ENCODE peak calls at places on chromosomes 7 and 10, in four cellular contexts. K is NCI-H748 treated with DMSO at 0.1 percent for 48 hours; Q is stimulated activated CD4-positive, alpha-beta T cell treated with anti-CD3 and anti-CD28 coated beads, Interleukin-1b, Interleukin-23, amount 100 ng/mL, for 48 hours; A is fibroblast of lung. R is an unnamed sample.

GRCh38 chr10:60958892-60959601 is 15.1 kb upstream of the RHOBTB1 start:
- DNase-seq in K (no peak), Q (no peak), A (peak), R (no peak)

GRCh38 chr7:78333530-78333929 is 535.0 kb downstream of the PHTF2 start:
- DNase-seq in K (no peak), Q (no peak), A (no peak), R (no peak)

GRCh38 chr10:68230268-68230667 is 1.6 kb downstream of the ATOH7 start:
- DNase-seq in K (no peak), Q (no peak), A (no peak), R (no peak)

GRCh38 chr10:68155615-68156205 is 46.4 kb downstream of the MYPN start:
- DNase-seq in K (no peak), Q (no peak), A (peak), R (no peak)

GRCh38 chr10:31884386-31884785 is 44.2 kb downstream of the ARHGAP12 start:
- DNase-seq in K (no peak), Q (no peak), A (no peak), R (no peak)

GRCh38 chr10:97915761-97916160 is 66.1 kb downstream of the GOLGA7B start:
- DNase-seq in K (no peak), Q (no peak), A (no peak), R (no peak)

GRCh38 chr10:9745158-9745557 is 1272.5 kb upstream of the CELF2 start:
- DNase-seq in K (no peak), Q (no peak), A (no peak), R (no peak)

GRCh38 chr7:95059842-95060313 is 152.5 kb downstream of the PPP1R9A start:
- DNase-seq in K (no peak), Q (no peak), A (peak), R (no peak)

GRCh38 chr10:113381906-113382562 is 170.8 kb upstream of the HABP2 start:
- DNase-seq in K (no peak), Q (no peak), A (peak), R (no peak)

GRCh38 chr10:34664706-34665105 is 150.4 kb downstream of the PARD3 start:
- DNase-seq in K (no peak), Q (no peak), A (no peak), R (no peak)

GRCh38 chr10:93165367-93165766 is 91.7 kb downstream of the CYP26A1 start:
- DNase-seq in K (no peak), Q (no peak), A (peak), R (no peak)

GRCh38 chr7:84176716-84177115 is 17.9 kb downstream of the SEMA3A start:
- DNase-seq in K (no peak), Q (no peak), A (peak), R (no peak)

GRCh38 chr7:83739527-83739926 is 90.6 kb upstream of the SEMA3E start:
- DNase-seq in K (no peak), Q (no peak), A (no peak), R (no peak)

GRCh38 chr10:44994752-44995530 is 5.8 kb upstream of the ZNF22 start:
- DNase-seq in K (no peak), Q (no peak), A (no peak), R (no peak)

GRCh38 chr7:762891-763290 is 35.8 kb upstream of the PRKAR1B start:
- DNase-seq in K (no peak), Q (no peak), A (no peak), R (no peak)

GRCh38 chr10:111835562-111835961 is 348.0 kb downstream of the GPAM start:
- DNase-seq in K (no peak), Q (no peak), A (peak), R (no peak)

GRCh38 chr10:62402503-62402902 is 28.3 kb downstream of the ZNF365 start:
- DNase-seq in K (no peak), Q (no peak), A (peak), R (no peak)

GRCh38 chr7:91182819-91183405 is 81.3 kb upstream of the FZD1 start:
- DNase-seq in K (no peak), Q (no peak), A (peak), R (no peak)

GRCh38 chr7:84529480-84530205 is 335.1 kb upstream of the SEMA3A start:
- DNase-seq in K (no peak), Q (no peak), A (peak), R (peak)

GRCh38 chr7:128235469-128235868 is 5.6 kb upstream of the LEP start:
- DNase-seq in K (no peak), Q (no peak), A (no peak), R (no peak)

GRCh38 chr10:56116684-56117083 is 244.4 kb downstream of the ZWINT start:
- DNase-seq in K (no peak), Q (no peak), A (no peak), R (no peak)

GRCh38 chr10:80132299-80133139 is at the start of gene PLAC9:
- DNase-seq in K (no peak), Q (no peak), A (peak), R (no peak)

GRCh38 chr10:114767589-114768393 is 53.8 kb upstream of the FHIP2A start:
- DNase-seq in K (no peak), Q (no peak), A (no peak), R (no peak)

GRCh38 chr7:41701542-41701941 is 1.3 kb downstream of the INHBA start:
- DNase-seq in K (no peak), Q (no peak), A (no peak), R (no peak)

GRCh38 chr7:45617166-45617565 is 43.0 kb downstream of the ADCY1 start:
- DNase-seq in K (no peak), Q (no peak), A (no peak), R (no peak)

GRCh38 chr7:112204776-112205347 is 1.3 kb downstream of the DOCK4 start:
- DNase-seq in K (peak), Q (no peak), A (peak), R (peak)

GRCh38 chr10:44008917-44009620 is 360.4 kb upstream of the ZNF32 start:
- DNase-seq in K (no peak), Q (no peak), A (no peak), R (no peak)

GRCh38 chr7:122886357-122887081 is at the start of gene CADPS2:
- DNase-seq in K (peak), Q (peak), A (peak), R (peak)

GRCh38 chr10:91582063-91582673 is 50.7 kb downstream of the PPP1R3C start:
- DNase-seq in K (no peak), Q (no peak), A (no peak), R (no peak)

GRCh38 chr7:88929719-88930118 is 134.2 kb upstream of the TEX47 start:
- DNase-seq in K (no peak), Q (no peak), A (no peak), R (no peak)

GRCh38 chr10:817371-817770 is 114.1 kb downstream of the LARP4B start:
- DNase-seq in K (no peak), Q (no peak), A (no peak), R (no peak)

GRCh38 chr10:67612577-67613537 is 83.1 kb downstream of the CTNNA3 start:
- DNase-seq in K (no peak), Q (peak), A (peak), R (no peak)

GRCh38 chr10:16816830-16817124 is 447 bp downstream of the RSU1 start:
- DNase-seq in K (no peak), Q (no peak), A (no peak), R (no peak)

GRCh38 chr7:122337011-122337410 is 32.5 kb upstream of the FEZF1 start:
- DNase-seq in K (peak), Q (no peak), A (no peak), R (no peak)

R was measured in SW 1271.